ENCODE peak calls at places on chromosomes 6 and 20, in six cellular contexts. E is activated naive CD4-positive, alpha-beta T cell; I is COLO829; T is AG20443; J is cardiac muscle cell; X is iris pigment epithelial cell. W is an unnamed sample.

GRCh38 chr20:48772183-48772976 is 55.4 kb downstream of the PREX1 start:
- DNase-seq in E (no peak), I (no peak), T (no peak), J (no peak), X (no peak), W (no peak)

GRCh38 chr6:111721677-111722219 is 116.1 kb upstream of the TRAF3IP2 start:
- DNase-seq in E (no peak), I (no peak), T (peak), J (peak), X (peak), W (no peak)

GRCh38 chr20:47502271-47502730 is 614 bp downstream of the NCOA3 start:
- DNase-seq in E (no peak), I (no peak), T (peak), J (peak), X (peak), W (no peak)

GRCh38 chr6:154257074-154257473 is 99.5 kb downstream of the IPCEF1 start:
- DNase-seq in E (no peak), I (no peak), T (no peak), J (no peak), X (no peak), W (no peak)

GRCh38 chr6:31180500-31180899 is 10.0 kb upstream of the POU5F1 start:
- DNase-seq in E (no peak), I (no peak), T (peak), J (peak), X (peak), W (no peak)

GRCh38 chr6:35015996-35016395 is 125.1 kb downstream of the TCP11 start:
- DNase-seq in E (no peak), I (no peak), T (no peak), J (no peak), X (peak), W (no peak)

GRCh38 chr6:3353504-3353903 is 94.8 kb downstream of the PSMG4 start:
- DNase-seq in E (no peak), I (no peak), T (no peak), J (no peak), X (no peak), W (no peak)

GRCh38 chr20:47610247-47610944 is 108.7 kb downstream of the NCOA3 start:
- DNase-seq in E (no peak), I (peak), T (peak), J (peak), X (peak), W (no peak)

GRCh38 chr6:113457751-113458150 is 399.4 kb upstream of the MARCKS start:
- DNase-seq in E (no peak), I (no peak), T (no peak), J (no peak), X (no peak), W (no peak)

GRCh38 chr6:167789358-167789757 is 37.4 kb upstream of the AFDN start:
- DNase-seq in E (no peak), I (no peak), T (no peak), J (no peak), X (no peak), W (no peak)

GRCh38 chr6:148423133-148423532 is 80.5 kb downstream of the SASH1 start:
- DNase-seq in E (no peak), I (no peak), T (no peak), J (no peak), X (peak), W (no peak)

GRCh38 chr6:161168281-161168891 is 105.5 kb downstream of the AGPAT4 start:
- DNase-seq in E (no peak), I (peak), T (peak), J (peak), X (peak), W (no peak)

GRCh38 chr6:4849628-4850027 is 73.4 kb downstream of the CDYL start:
- DNase-seq in E (no peak), I (no peak), T (no peak), J (no peak), X (no peak), W (no peak)

GRCh38 chr6:139927236-139927635 is 552.8 kb upstream of the CITED2 start:
- DNase-seq in E (no peak), I (no peak), T (peak), J (peak), X (peak), W (no peak)

GRCh38 chr6:53703047-53703446 is 37.5 kb upstream of the KLHL31 start:
- DNase-seq in E (no peak), I (no peak), T (no peak), J (no peak), X (no peak), W (no peak)

GRCh38 chr6:108157972-108158441 is 7.8 kb upstream of the NR2E1 start:
- DNase-seq in E (no peak), I (no peak), T (no peak), J (no peak), X (no peak), W (no peak)

GRCh38 chr6:106377061-106377540 is 16.6 kb downstream of the CRYBG1 start:
- DNase-seq in E (no peak), I (peak), T (peak), J (no peak), X (peak), W (no peak)

GRCh38 chr20:2918096-2919049 is 45.1 kb downstream of the PTPRA start:
- DNase-seq in E (no peak), I (no peak), T (no peak), J (no peak), X (no peak), W (no peak)

GRCh38 chr6:111124406-111124805 is 37.1 kb downstream of the SLC16A10 start:
- DNase-seq in E (no peak), I (no peak), T (no peak), J (no peak), X (no peak), W (no peak)

GRCh38 chr6:107965746-107966145 is 7.7 kb upstream of the SEC63 start:
- DNase-seq in E (no peak), I (no peak), T (peak), J (peak), X (peak), W (no peak)

GRCh38 chr6:149082320-149082719 is 235.2 kb upstream of the TAB2 start:
- DNase-seq in E (peak), I (peak), T (peak), J (peak), X (peak), W (peak)

GRCh38 chr6:156984178-156984738 is 207.1 kb downstream of the ARID1B start:
- DNase-seq in E (no peak), I (no peak), T (no peak), J (no peak), X (no peak), W (no peak)

GRCh38 chr20:53805895-53806384 is 212.3 kb upstream of the ZNF217 start:
- DNase-seq in E (no peak), I (peak), T (peak), J (peak), X (peak), W (no peak)

GRCh38 chr6:132404736-132405135 is 3.5 kb upstream of the MOXD1 start:
- DNase-seq in E (no peak), I (no peak), T (no peak), J (no peak), X (no peak), W (no peak)

GRCh38 chr20:3687655-3688054 is 5.8 kb upstream of the ADAM33 start:
- DNase-seq in E (no peak), I (peak), T (peak), J (peak), X (peak), W (no peak)

GRCh38 chr6:22605736-22606135 is 36.4 kb downstream of the HDGFL1 start:
- DNase-seq in E (no peak), I (peak), T (no peak), J (no peak), X (peak), W (no peak)

GRCh38 chr6:6712258-6712978 is 123.9 kb downstream of the LY86 start:
- DNase-seq in E (no peak), I (no peak), T (peak), J (peak), X (peak), W (no peak)

GRCh38 chr6:166032366-166033171 is 135.1 kb downstream of the TBXT start:
- DNase-seq in E (no peak), I (no peak), T (peak), J (peak), X (peak), W (no peak)

GRCh38 chr6:89411269-89412070 is 603 bp downstream of the RRAGD start:
- DNase-seq in E (no peak), I (no peak), T (peak), J (peak), X (no peak), W (no peak)

GRCh38 chr6:133697666-133698065 is 191.2 kb upstream of the TCF21 start:
- DNase-seq in E (no peak), I (no peak), T (peak), J (no peak), X (peak), W (no peak)

GRCh38 chr20:18377896-18378481 is 88.8 kb downstream of the DZANK1 start:
- DNase-seq in E (no peak), I (no peak), T (no peak), J (no peak), X (no peak), W (no peak)